ENCODE peak calls at places on chromosomes 5 and 9, in ten cellular contexts. D is stimulated activated CD4-positive, alpha-beta T cell treated with anti-CD3 and anti-CD28 coated beads, Interleukin-12 subunit alpha, Interleukin-12 subunit beta, amount 100 ng/mL, for 4 hours; J is cerebellar cortex; N is NCI-H1417; X is GM03348; M is NCI-H748 treated with DMSO at 0.1 percent for 48 hours; C is effector CD4-positive, alpha-beta T cell; R is AG08396; I is KBM-7; F is HuH-7.5. E is an unnamed sample.

GRCh38 chr5:14706615-14707021 is 42.1 kb downstream of the OTULIN start:
- DNase-seq in D (no peak), J (no peak), N (no peak), X (peak; percentile 75), M (no peak), C (peak; percentile 57), R (peak; percentile 63), I (peak; percentile 74), F (no peak), E (peak; percentile 41)

GRCh38 chr9:74760031-74760700 is 127.6 kb downstream of the TRPM6 start:
- DNase-seq in D (no peak), J (no peak), N (no peak), X (no peak), M (no peak), C (no peak), R (peak; percentile 20), I (no peak), F (no peak), E (no peak)

GRCh38 chr5:6832994-6833393 is 119.8 kb downstream of the TENT4A start:
- DNase-seq in D (no peak), J (peak; percentile 78), N (no peak), X (peak; percentile 45), M (no peak), C (no peak), R (no peak), I (no peak), F (no peak), E (no peak)

GRCh38 chr9:86097510-86098224 is 1.7 kb downstream of the GOLM1 start:
- DNase-seq in D (no peak), J (peak; percentile 15), N (peak; percentile 12), X (no peak), M (peak; percentile 94), C (no peak), R (no peak), I (no peak), F (no peak), E (no peak)

GRCh38 chr9:30078195-30078594 is 2306.2 kb upstream of the ACO1 start:
- DNase-seq in D (no peak), J (no peak), N (no peak), X (no peak), M (no peak), C (no peak), R (no peak), I (no peak), F (no peak), E (no peak)

GRCh38 chr5:169765176-169765575 is 128.1 kb downstream of the DOCK2 start:
- DNase-seq in D (no peak), J (no peak), N (no peak), X (no peak), M (no peak), C (no peak), R (no peak), I (no peak), F (no peak), E (no peak)

GRCh38 chr5:137504916-137505315 is 5.8 kb upstream of the SPOCK1 start:
- DNase-seq in D (no peak), J (no peak), N (no peak), X (no peak), M (no peak), C (no peak), R (no peak), I (no peak), F (no peak), E (no peak)

GRCh38 chr9:107690026-107690425 is 200.5 kb upstream of the KLF4 start:
- DNase-seq in D (no peak), J (no peak), N (no peak), X (no peak), M (no peak), C (no peak), R (no peak), I (no peak), F (no peak), E (no peak)

GRCh38 chr9:20584968-20585643 is 37.2 kb downstream of the MLLT3 start:
- DNase-seq in D (no peak), J (no peak), N (no peak), X (no peak), M (no peak), C (no peak), R (no peak), I (no peak), F (no peak), E (no peak)

GRCh38 chr5:93611510-93611899 is 28.5 kb downstream of the NR2F1 start:
- DNase-seq in D (no peak), J (no peak), N (no peak), X (no peak), M (no peak), C (no peak), R (no peak), I (no peak), F (no peak), E (no peak)

GRCh38 chr5:150789431-150789830 is 10.9 kb downstream of the SMIM3 start:
- DNase-seq in D (no peak), J (no peak), N (no peak), X (no peak), M (no peak), C (no peak), R (no peak), I (no peak), F (no peak), E (no peak)

GRCh38 chr5:73446631-73447233 is 1.8 kb downstream of the FOXD1 start:
- DNase-seq in D (no peak), J (no peak), N (peak; percentile 43), X (peak; percentile 19), M (no peak), C (no peak), R (no peak), I (peak; percentile 44), F (no peak), E (no peak)

GRCh38 chr9:18566125-18566524 is 92.2 kb downstream of the ADAMTSL1 start:
- DNase-seq in D (no peak), J (no peak), N (no peak), X (peak; percentile 31), M (no peak), C (no peak), R (no peak), I (no peak), F (no peak), E (no peak)

GRCh38 chr9:135968083-135968476 is 6.9 kb upstream of the UBAC1 start:
- DNase-seq in D (no peak), J (no peak), N (no peak), X (no peak), M (no peak), C (no peak), R (no peak), I (no peak), F (no peak), E (no peak)

GRCh38 chr9:85528607-85529006 is 213.1 kb downstream of the AGTPBP1 start:
- DNase-seq in D (no peak), J (no peak), N (no peak), X (no peak), M (no peak), C (no peak), R (no peak), I (no peak), F (no peak), E (no peak)

GRCh38 chr5:36202521-36202961 is 39.2 kb downstream of the NADK2 start:
- DNase-seq in D (no peak), J (no peak), N (peak; percentile 94), X (peak; percentile 7), M (no peak), C (no peak), R (peak; percentile 8), I (no peak), F (no peak), E (no peak)

GRCh38 chr5:142866563-142867275 is 96.5 kb downstream of the ARHGAP26 start:
- DNase-seq in D (peak; percentile 13), J (peak; percentile 87), N (peak; percentile 65), X (peak; percentile 58), M (peak; percentile 36), C (peak; percentile 17), R (peak; percentile 37), I (peak; percentile 73), F (peak; percentile 41), E (peak; percentile 70)

GRCh38 chr5:143400541-143401252 is 2.8 kb downstream of the NR3C1 start:
- DNase-seq in D (no peak), J (peak; percentile 81), N (peak; percentile 16), X (peak; percentile 26), M (no peak), C (no peak), R (peak; percentile 35), I (no peak), F (no peak), E (peak; percentile 82)

GRCh38 chr9:112925058-112925641 is 34.5 kb upstream of the SLC46A2 start:
- DNase-seq in D (no peak), J (peak; percentile 13), N (peak; percentile 21), X (peak; percentile 45), M (peak; percentile 38), C (no peak), R (peak; percentile 28), I (peak; percentile 66), F (peak; percentile 21), E (peak; percentile 62)

GRCh38 chr5:171524461-171524860 is 105.0 kb downstream of the FGF18 start:
- DNase-seq in D (no peak), J (no peak), N (no peak), X (peak; percentile 35), M (no peak), C (no peak), R (no peak), I (no peak), F (no peak), E (no peak)

GRCh38 chr9:128118971-128119665 is 8.4 kb downstream of the PTGES2 start:
- DNase-seq in D (no peak), J (no peak), N (no peak), X (no peak), M (no peak), C (no peak), R (no peak), I (no peak), F (no peak), E (no peak)

GRCh38 chr5:139088024-139088423 is 110.1 kb downstream of the SIL1 start:
- DNase-seq in D (no peak), J (no peak), N (no peak), X (no peak), M (no peak), C (no peak), R (no peak), I (no peak), F (no peak), E (no peak)

E was measured in pons.